ENCODE peak calls at places on chromosomes 7 and 10, in nine cellular contexts. W, X, B, P, D, M, U, S and Y are unnamed samples.

GRCh38 chr10:688621-689426 is 644 bp downstream of the DIP2C start:
- DNase-seq in W (no peak), X (peak), B (peak), P (no peak), D (peak), M (peak), U (no peak), S (no peak), Y (peak)

GRCh38 chr7:94195201-94195600 is 191.0 kb upstream of the BET1 start:
- DNase-seq in W (no peak), X (no peak), B (no peak), P (no peak), D (no peak), M (no peak), U (no peak), S (no peak), Y (no peak)

GRCh38 chr7:138075350-138075749 is 909 bp upstream of the AKR1D1 start:
- DNase-seq in W (no peak), X (no peak), B (no peak), P (no peak), D (no peak), M (no peak), U (no peak), S (no peak), Y (no peak)

GRCh38 chr7:87574630-87575029 is 26.1 kb downstream of the ABCB1 start:
- DNase-seq in W (peak), X (no peak), B (no peak), P (no peak), D (peak), M (no peak), U (no peak), S (no peak), Y (no peak)

GRCh38 chr7:156173748-156174353 is 361.6 kb upstream of the SHH start:
- DNase-seq in W (no peak), X (no peak), B (no peak), P (no peak), D (no peak), M (no peak), U (no peak), S (no peak), Y (no peak)

GRCh38 chr7:87852306-87852705 is 23.9 kb downstream of the SLC25A40 start:
- DNase-seq in W (no peak), X (no peak), B (no peak), P (no peak), D (no peak), M (no peak), U (peak), S (no peak), Y (no peak)

GRCh38 chr10:124652200-124652599 is 92.0 kb downstream of the FAM53B start:
- DNase-seq in W (no peak), X (no peak), B (no peak), P (no peak), D (no peak), M (no peak), U (no peak), S (no peak), Y (no peak)

GRCh38 chr7:16083931-16084330 is 337.4 kb downstream of the CRPPA start:
- DNase-seq in W (peak), X (no peak), B (no peak), P (no peak), D (no peak), M (no peak), U (no peak), S (no peak), Y (no peak)

GRCh38 chr7:73622909-73623797 is 1.2 kb downstream of the MLXIPL start:
- DNase-seq in W (no peak), X (peak), B (no peak), P (no peak), D (no peak), M (peak), U (no peak), S (no peak), Y (peak)

GRCh38 chr10:77879710-77880109 is 46.8 kb downstream of the DLG5 start:
- DNase-seq in W (no peak), X (no peak), B (no peak), P (no peak), D (no peak), M (no peak), U (no peak), S (no peak), Y (no peak)